ENCODE peak calls at places on chromosome 2, in six cellular contexts. C is heart left ventricle, M is choroid plexus epithelial cell, U is cardiac fibroblast, B is GM13976, S is progenitor cell of endocrine pancreas. D is an unnamed sample.

GRCh38 chr2:26692814-26693286 is 328 bp downstream of the KCNK3 start:
- DNase-seq in B (no peak), M (peak), U (peak), S (no peak), C (no peak), D (no peak)

GRCh38 chr2:109318150-109318948 is 189.3 kb downstream of the SH3RF3 start:
- DNase-seq in C (peak), S (no peak), B (no peak), M (peak), U (peak), D (no peak)

GRCh38 chr2:104236491-104236890 is 617.4 kb upstream of the POU3F3 start:
- DNase-seq in S (no peak), U (no peak), C (no peak), M (no peak), B (no peak), D (no peak)

GRCh38 chr2:168457177-168457905 is 1.3 kb downstream of the CERS6 start:
- DNase-seq in B (peak), M (no peak), S (no peak), C (no peak), U (no peak), D (no peak)

GRCh38 chr2:216508229-216508628 is 9.6 kb downstream of the RPL37A start:
- DNase-seq in M (no peak), B (no peak), C (no peak), U (no peak), S (no peak), D (no peak)

GRCh38 chr2:260507-261161 is 3.2 kb downstream of the SH3YL1 start:
- DNase-seq in B (no peak), S (no peak), C (no peak), M (peak), U (no peak), D (no peak)

GRCh38 chr2:233444501-233444900 is 90.2 kb downstream of the DGKD start:
- DNase-seq in S (no peak), B (no peak), U (no peak), M (no peak), C (no peak), D (no peak)

GRCh38 chr2:13682878-13683277 is 949.6 kb upstream of the LRATD1 start:
- DNase-seq in S (no peak), B (no peak), C (no peak), M (peak), U (peak), D (no peak)

GRCh38 chr2:28997237-28997846 is 16.2 kb downstream of the TOGARAM2 start:
- DNase-seq in U (peak), B (no peak), M (no peak), S (no peak), C (no peak), D (no peak)

GRCh38 chr2:74816540-74817331 is 17.2 kb upstream of the HK2 start:
- DNase-seq in M (no peak), C (no peak), B (no peak), S (no peak), U (no peak), D (no peak)

GRCh38 chr2:169131587-169132512 is 62.5 kb downstream of the DHRS9 start:
- DNase-seq in M (peak), B (peak), U (peak), C (no peak), S (no peak), D (no peak)

GRCh38 chr2:133198678-133199077 is 369.6 kb downstream of the NCKAP5 start:
- DNase-seq in U (no peak), S (no peak), C (no peak), M (no peak), B (no peak), D (no peak)

GRCh38 chr2:53768233-53768542 is 584 bp downstream of the CHAC2 start:
- DNase-seq in S (no peak), M (peak), B (no peak), U (peak), C (no peak), D (no peak)

GRCh38 chr2:116810645-116811044 is 1003.8 kb upstream of the DDX18 start:
- DNase-seq in S (no peak), B (no peak), C (no peak), U (peak), M (no peak), D (no peak)

GRCh38 chr2:53987336-53987921 is 16.6 kb upstream of the PSME4 start:
- DNase-seq in B (peak), C (no peak), M (peak), S (no peak), U (peak), D (no peak)

GRCh38 chr2:237632991-237633629 is 5.7 kb downstream of the LRRFIP1 start:
- DNase-seq in C (peak), M (no peak), B (no peak), U (no peak), S (no peak), D (no peak)

GRCh38 chr2:214808961-214809750 is at the start of gene BARD1:
- DNase-seq in C (peak), M (peak), U (peak), S (peak), B (peak), D (peak)

GRCh38 chr2:229780856-229781773 is 66.8 kb upstream of the DNER start:
- DNase-seq in U (peak), S (no peak), M (peak), C (no peak), B (peak), D (no peak)

GRCh38 chr2:79855264-79856006 is 342.6 kb downstream of the CTNNA2 start:
- DNase-seq in S (no peak), M (peak), B (no peak), U (no peak), C (no peak), D (peak)

GRCh38 chr2:27993950-27994728 is 103.6 kb downstream of the BABAM2 start:
- DNase-seq in M (no peak), U (no peak), S (no peak), C (no peak), B (no peak), D (no peak)

GRCh38 chr2:53856272-53856671 is 3.5 kb downstream of the GPR75 start:
- DNase-seq in C (no peak), U (no peak), S (no peak), B (no peak), M (no peak), D (no peak)

GRCh38 chr2:44358498-44358897 is 2.8 kb downstream of the PREPL start:
- DNase-seq in C (no peak), B (peak), U (peak), M (peak), S (no peak), D (no peak)

GRCh38 chr2:45674035-45674791 is 22.7 kb downstream of the PRKCE start:
- DNase-seq in S (no peak), C (no peak), B (no peak), M (no peak), U (peak), D (no peak)

GRCh38 chr2:85501244-85501643 is 37.7 kb upstream of the MAT2A start:
- DNase-seq in U (no peak), M (peak), C (no peak), S (no peak), B (no peak), D (no peak)

GRCh38 chr2:63012541-63012940 is 38.1 kb upstream of the OTX1 start:
- DNase-seq in B (no peak), C (no peak), U (no peak), S (no peak), M (peak), D (no peak)

GRCh38 chr2:236168110-236169067 is at the start of gene GBX2:
- DNase-seq in M (peak), C (no peak), B (no peak), U (peak), S (no peak), D (no peak)

GRCh38 chr2:103152556-103152955 is 390.7 kb downstream of the TMEM182 start:
- DNase-seq in U (no peak), B (no peak), M (no peak), C (no peak), S (no peak), D (no peak)

GRCh38 chr2:86552889-86553288 is 10.4 kb downstream of the CHMP3 start:
- DNase-seq in U (no peak), M (no peak), B (no peak), C (no peak), S (no peak), D (no peak)

GRCh38 chr2:110820128-110820527 is 87.8 kb downstream of the ACOXL start:
- DNase-seq in M (no peak), U (no peak), B (no peak), C (no peak), S (no peak), D (no peak)

GRCh38 chr2:110816404-110817365 is 84.3 kb downstream of the ACOXL start:
- DNase-seq in M (peak), B (no peak), U (peak), C (no peak), S (no peak), D (no peak)

GRCh38 chr2:110819711-110820110 is 87.3 kb downstream of the ACOXL start:
- DNase-seq in B (no peak), C (no peak), M (no peak), S (no peak), U (no peak), D (no peak)

GRCh38 chr2:110815938-110816337 is 83.6 kb downstream of the ACOXL start:
- DNase-seq in S (no peak), B (no peak), M (no peak), U (no peak), C (no peak), D (no peak)

DNA sequence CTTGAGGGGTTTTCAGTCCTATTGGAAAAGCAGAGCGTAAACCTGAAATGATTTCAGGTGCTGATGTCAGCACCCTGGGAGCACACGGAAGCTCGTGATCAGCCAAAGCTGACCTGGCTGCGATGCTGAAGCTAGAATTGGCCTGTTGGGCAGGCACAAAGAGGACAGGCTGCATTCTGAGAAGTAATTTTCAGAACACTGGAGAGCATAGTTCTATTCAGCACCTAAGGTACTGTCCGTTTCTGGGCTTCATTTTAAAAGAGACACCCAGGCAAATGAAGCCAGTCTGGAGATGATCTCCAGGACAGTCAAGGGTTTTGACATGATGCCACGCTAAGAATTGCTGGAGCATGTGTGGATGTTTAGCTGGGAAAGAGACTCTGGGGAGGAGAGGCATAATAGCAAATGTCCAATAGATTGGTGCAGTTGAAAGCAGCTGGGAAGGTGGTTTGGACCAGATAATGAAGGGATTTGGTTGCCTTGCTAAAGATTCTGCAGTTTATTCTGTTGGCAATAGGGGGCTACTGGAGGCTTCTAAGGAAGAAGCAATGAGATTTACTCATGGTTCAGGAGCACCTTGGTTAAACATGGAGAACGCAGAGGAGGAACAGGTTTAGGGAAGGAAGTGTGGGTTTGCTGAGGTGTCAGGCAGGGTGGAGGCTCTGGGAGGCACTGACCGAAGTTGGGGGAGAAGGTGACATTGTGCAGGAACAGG is 86.6 kb downstream of the ACOXL start:
- DNase-seq in B (no peak), C (no peak), M (peak), S (no peak), U (peak), D (no peak)
- TF ChIP-seq CTCF in B (no peak), C (no peak), M (peak), S (peak), U (peak), D (no peak)

GRCh38 chr2:73105511-73105971 is 7.2 kb downstream of the RAB11FIP5 start:
- DNase-seq in S (no peak), M (no peak), C (no peak), U (no peak), B (no peak), D (no peak)
- TF ChIP-seq CTCF in S (no peak), M (no peak), C (no peak), U (no peak), B (no peak), D (no peak)

DNA sequence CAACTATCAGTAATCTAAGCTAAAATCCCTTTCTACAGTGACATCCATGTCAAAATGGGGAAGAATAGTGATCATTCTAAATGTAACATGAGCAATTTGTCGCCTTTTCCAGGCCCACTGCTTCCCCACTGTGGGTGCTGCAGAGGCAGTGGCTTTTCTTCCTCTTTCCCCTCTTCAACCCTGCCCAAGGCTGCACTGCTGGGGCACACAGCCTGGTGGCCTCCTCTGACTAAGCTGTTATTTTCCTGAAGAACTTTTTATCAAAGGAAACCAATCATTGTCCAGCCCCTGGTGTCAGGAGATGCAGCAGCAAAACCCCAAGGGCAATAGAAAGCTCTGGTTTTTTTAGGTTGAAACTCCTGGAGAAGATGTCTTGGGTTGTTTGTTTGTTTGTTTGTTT is 117.6 kb upstream of the KLF7 start:
- DNase-seq in C (peak), U (no peak), M (peak), B (no peak), S (no peak), D (no peak)
- TF ChIP-seq CTCF in C (no peak), U (peak), M (peak), B (peak), S (no peak), D (no peak)

GRCh38 chr2:96208144-96209010 is at the start of gene STARD7:
- DNase-seq in U (peak), S (peak), B (peak), C (peak), M (peak), D (peak)
- TF ChIP-seq CTCF in U (no peak), S (peak), B (no peak), C (peak), M (peak), D (peak)

DNA sequence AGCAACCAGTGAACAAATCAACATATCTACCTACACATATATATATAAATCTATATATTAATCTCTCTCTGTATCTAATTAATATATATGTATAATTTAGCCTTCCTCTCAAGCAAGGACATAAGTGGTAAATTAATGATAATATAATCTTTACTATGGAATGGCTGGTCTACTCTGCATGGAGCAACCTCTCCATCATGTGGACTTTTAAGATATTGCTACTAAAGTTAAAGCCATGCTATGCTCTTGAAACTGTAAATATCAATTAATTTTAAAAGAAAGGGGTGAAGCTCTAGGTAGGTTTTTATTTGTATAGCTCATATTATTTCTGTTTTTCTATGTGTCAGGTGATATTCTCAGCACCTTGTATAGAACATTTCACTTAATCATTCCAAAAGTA is 147.0 kb downstream of the PPP1R1C start:
- DNase-seq in B (no peak), U (peak), C (no peak), S (no peak), M (peak), D (no peak)
- TF ChIP-seq CTCF in B (no peak), U (peak), C (no peak), S (peak), M (peak), D (no peak)

GRCh38 chr2:120110062-120110362 is 97.1 kb downstream of the EPB41L5 start:
- DNase-seq in C (no peak), B (no peak), M (no peak), S (no peak), U (no peak), D (no peak)

GRCh38 chr2:120110507-120110906 is 97.6 kb downstream of the EPB41L5 start:
- DNase-seq in B (no peak), M (peak), C (no peak), S (no peak), U (no peak), D (no peak)

GRCh38 chr2:120108749-120109148 is 95.9 kb downstream of the EPB41L5 start:
- DNase-seq in U (peak), C (no peak), S (no peak), B (no peak), M (peak), D (no peak)

GRCh38 chr2:120108049-120108448 is 95.2 kb downstream of the EPB41L5 start:
- DNase-seq in S (no peak), B (no peak), C (no peak), U (peak), M (peak), D (no peak)

DNA sequence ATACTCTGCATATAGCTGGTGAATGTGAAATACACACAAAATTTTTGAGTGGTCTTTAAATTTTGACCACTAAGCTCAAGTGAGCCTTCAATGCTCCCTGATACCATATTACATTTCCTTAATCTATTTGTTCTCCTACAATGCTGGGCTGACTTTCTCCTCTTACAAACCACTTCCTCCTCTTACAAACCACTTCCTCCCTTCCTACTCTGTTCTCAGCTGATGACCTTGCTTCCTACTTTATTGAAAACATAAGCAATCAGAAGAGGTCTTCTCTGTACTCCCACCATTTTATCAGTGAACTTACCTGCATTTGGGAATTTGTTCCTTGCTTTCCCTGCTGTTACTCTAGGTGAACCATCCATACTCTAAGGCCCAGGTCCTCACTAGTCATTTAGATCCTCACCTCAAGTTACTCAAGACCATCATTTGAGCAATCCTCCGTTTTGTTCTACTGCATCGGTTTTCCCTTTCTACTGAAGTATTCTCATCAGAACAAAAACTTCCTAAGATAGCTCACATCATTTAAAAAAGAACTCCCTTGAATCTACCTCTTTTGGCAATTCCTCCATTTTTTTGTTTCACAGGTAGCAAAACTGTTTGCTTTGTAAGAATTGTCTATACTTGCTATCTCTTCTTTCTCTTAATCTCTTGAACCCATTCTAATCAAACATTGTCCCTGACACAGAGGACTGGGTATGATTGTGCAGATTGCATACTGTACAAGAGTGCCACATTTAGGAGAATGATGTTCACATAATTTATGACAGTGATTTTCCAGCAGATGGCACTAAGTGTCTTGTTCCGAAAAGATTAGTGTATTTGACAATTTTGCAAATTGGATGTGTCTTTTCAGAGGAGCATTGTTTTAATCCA is 96.5 kb downstream of the EPB41L5 start:
- DNase-seq in B (peak), S (no peak), M (peak), U (peak), C (no peak), D (no peak)
- TF ChIP-seq CTCF in B (peak), S (no peak), M (peak), U (peak), C (peak), D (no peak)

GRCh38 chr2:127051116-127051779 is 55.7 kb downstream of the BIN1 start:
- DNase-seq in U (no peak), M (no peak), S (no peak), B (peak), C (peak), D (no peak)
- TF ChIP-seq CTCF in U (no peak), M (no peak), S (no peak), B (no peak), C (no peak), D (no peak)

DNA sequence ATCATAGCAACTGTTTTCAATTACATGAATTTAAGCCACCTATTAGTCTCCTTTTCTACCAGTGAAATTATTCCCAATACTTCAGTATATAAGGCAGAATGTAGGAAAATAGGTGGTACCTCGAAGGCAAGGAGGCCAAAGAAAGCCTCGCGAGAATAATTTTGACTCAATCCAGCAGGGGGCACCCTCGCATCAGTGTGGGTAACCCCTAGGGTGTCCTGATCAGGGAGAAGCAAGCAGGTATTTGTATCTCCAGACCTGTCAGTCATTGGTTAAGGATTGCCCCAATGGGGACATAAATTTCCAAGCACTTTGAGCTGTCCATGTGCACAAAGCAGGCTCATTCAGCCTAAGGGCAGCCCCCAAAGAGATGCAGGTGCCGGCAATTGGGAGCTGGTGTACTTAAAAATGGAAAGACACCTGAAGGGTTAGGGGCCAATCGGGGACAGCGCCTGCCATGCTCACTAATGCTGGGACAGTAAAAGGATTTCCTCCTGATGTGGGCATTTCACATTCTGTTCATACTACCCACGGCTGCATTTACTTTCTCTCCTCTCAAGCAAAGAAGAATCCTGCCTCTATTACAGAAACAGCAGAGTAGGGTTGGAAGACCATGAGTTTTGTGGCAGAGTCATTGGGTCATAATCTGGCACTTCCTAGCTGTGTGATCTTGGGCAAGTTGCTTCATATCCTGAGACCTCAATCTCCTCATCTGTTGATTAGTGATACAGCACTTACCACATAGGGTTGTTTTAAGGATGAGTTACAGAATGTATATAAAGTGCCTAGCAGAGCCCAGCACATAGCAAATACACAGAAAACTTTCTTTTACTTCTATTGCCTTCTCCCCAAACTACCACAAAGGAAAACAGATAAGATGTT is 136.1 kb downstream of the ICOS start:
- DNase-seq in M (peak), U (peak), S (peak), B (peak), C (no peak), D (no peak)
- TF ChIP-seq CTCF in M (peak), U (peak), S (peak), B (peak), C (no peak), D (no peak)

D was measured in mesothelial cell of epicardium.